ENCODE peak calls at places on chromosomes 5 and 9, in five cellular contexts. O, I, U, F and L are unnamed samples.

GRCh38 chr5:1910081-1910760 is 27.5 kb upstream of the IRX4 start:
- DNase-seq in O (no peak), I (no peak), U (no peak), F (no peak), L (no peak)

GRCh38 chr5:135016926-135017325 is 17.1 kb downstream of the PITX1 start:
- DNase-seq in O (no peak), I (no peak), U (no peak), F (no peak), L (no peak)

GRCh38 chr5:109676920-109677319 is 12.8 kb upstream of the MAN2A1 start:
- DNase-seq in O (no peak), I (no peak), U (no peak), F (no peak), L (no peak)

GRCh38 chr5:74391410-74391809 is 249.1 kb downstream of the ENC1 start:
- DNase-seq in O (no peak), I (no peak), U (no peak), F (no peak), L (no peak)

GRCh38 chr5:74386571-74387334 is 253.8 kb downstream of the ENC1 start:
- DNase-seq in O (no peak), I (no peak), U (no peak), F (peak; percentile 14), L (no peak)

GRCh38 chr5:150615141-150615699 is 25.2 kb upstream of the SYNPO start:
- DNase-seq in O (no peak), I (peak; percentile 74), U (no peak), F (peak; percentile 59), L (no peak)

GRCh38 chr5:127561254-127561653 is 43.8 kb downstream of the PRRC1 start:
- DNase-seq in O (no peak), I (no peak), U (no peak), F (peak; percentile 57), L (no peak)

GRCh38 chr5:165076686-165077085 is 1571.3 kb downstream of the MAT2B start:
- DNase-seq in O (no peak), I (no peak), U (no peak), F (no peak), L (no peak)

GRCh38 chr9:85067792-85068191 is 398.3 kb downstream of the NTRK2 start:
- DNase-seq in O (no peak), I (no peak), U (no peak), F (no peak), L (no peak)

GRCh38 chr5:66406761-66407289 is 189.4 kb upstream of the MAST4 start:
- DNase-seq in O (no peak), I (no peak), U (no peak), F (no peak), L (no peak)

GRCh38 chr9:124345751-124346281 is 69.4 kb downstream of the PSMB7 start:
- DNase-seq in O (no peak), I (no peak), U (no peak), F (no peak), L (no peak)

GRCh38 chr5:68192679-68193060 is 22.9 kb upstream of the PIK3R1 start:
- DNase-seq in O (no peak), I (no peak), U (no peak), F (no peak), L (no peak)

GRCh38 chr5:73158313-73158712 is 14.7 kb upstream of the TMEM174 start:
- DNase-seq in O (no peak), I (no peak), U (no peak), F (no peak), L (no peak)

GRCh38 chr9:26955222-26955903 is 849 bp upstream of the IFT74 start:
- DNase-seq in O (no peak), I (no peak), U (peak; percentile 60), F (no peak), L (no peak)

GRCh38 chr5:122401991-122402710 is 90.1 kb downstream of the SNCAIP start:
- DNase-seq in O (no peak), I (no peak), U (no peak), F (no peak), L (no peak)

GRCh38 chr5:178998441-178998840 is 3.3 kb upstream of the GRM6 start:
- DNase-seq in O (no peak), I (no peak), U (no peak), F (no peak), L (peak; percentile 2)

GRCh38 chr5:102223542-102224444 is 72.3 kb downstream of the SLCO4C1 start:
- DNase-seq in O (no peak), I (no peak), U (peak; percentile 51), F (no peak), L (peak; percentile 14)

GRCh38 chr5:116437351-116437705 is 137.3 kb downstream of the SEMA6A start:
- DNase-seq in O (no peak), I (no peak), U (no peak), F (no peak), L (no peak)

GRCh38 chr9:91843093-91843492 is 106.9 kb downstream of the ROR2 start:
- DNase-seq in O (no peak), I (no peak), U (no peak), F (no peak), L (no peak)

GRCh38 chr5:14777187-14777586 is 94.4 kb downstream of the ANKH start:
- DNase-seq in O (no peak), I (no peak), U (no peak), F (no peak), L (no peak)